ENCODE peak calls at places on chromosomes 4 and X, in six cellular contexts. X is anterior cingulate cortex; G is breast epithelium; J is hippocampal formation; P is activated CD4-positive, CD25-positive, alpha-beta regulatory T cell; K is stimulated activated CD8-positive, alpha-beta memory T cell treated with anti-CD3 and anti-CD28 coated beads, Interleukin-4, amount 100 ng/mL, for 24 hours. W is an unnamed sample.

GRCh38 chrX:1750267-1750666 is 135.4 kb downstream of the ASMT start:
- DNase-seq in X (no peak), J (no peak), P (no peak), K (no peak), G (no peak), W (no peak)

GRCh38 chr4:26821677-26822503 is 38.8 kb upstream of the STIM2 start:
- DNase-seq in K (no peak), X (no peak), P (no peak), G (no peak), J (no peak), W (peak)

GRCh38 chr4:142091691-142092182 is 455.4 kb downstream of the IL15 start:
- DNase-seq in P (no peak), G (no peak), J (no peak), X (no peak), K (no peak), W (peak)

GRCh38 chr4:70954032-70954431 is 39.4 kb upstream of the DCK start:
- DNase-seq in G (no peak), K (no peak), P (no peak), J (no peak), X (no peak), W (no peak)

GRCh38 chr4:16104520-16104919 is 20.7 kb upstream of the PROM1 start:
- DNase-seq in K (no peak), G (no peak), X (no peak), P (no peak), J (no peak), W (no peak)

GRCh38 chr4:24912252-24913098 is at the start of gene CCDC149:
- DNase-seq in J (peak), X (peak), G (peak), P (no peak), K (no peak), W (peak)

GRCh38 chr4:184856277-184856609 is 30.5 kb upstream of the ACSL1 start:
- DNase-seq in J (no peak), K (no peak), G (no peak), P (no peak), X (no peak), W (no peak)

GRCh38 chr4:986949-987688 is at the start of gene IDUA:
- DNase-seq in J (peak), G (peak), P (peak), X (peak), K (peak), W (peak)